ENCODE peak calls at places on chromosome X, in ten cellular contexts. One of them, this sample, is unnamed.

GRCh38 chrX:103413981-103414380 is 37.6 kb downstream of the BEX3 start:
- DNase-seq in anterior cingulate cortex: peak
- DNase-seq in stimulated activated CD8-positive, alpha-beta memory T cell treated with anti-CD3 and anti-CD28 coated beads, Interleukin-4, amount 100 ng/mL, for 48 hours: no peak
- DNase-seq in stomach: no peak
- DNase-seq in CD4-positive, alpha-beta T cell: no peak
- DNase-seq in nephron progenitor cell: no peak
- DNase-seq in activated naive CD4-positive, alpha-beta T cell treated with anti-CD3 and anti-CD28 coated beads for 36 hours: no peak
- DNase-seq in posterior vena cava: no peak
- DNase-seq in sigmoid colon: no peak
- DNase-seq in left ventricle myocardium inferior: no peak
- DNase-seq in this sample: no peak

GRCh38 chrX:69234624-69235023 is 69.4 kb upstream of the PJA1 start:
- DNase-seq in anterior cingulate cortex: no peak
- DNase-seq in stimulated activated CD8-positive, alpha-beta memory T cell treated with anti-CD3 and anti-CD28 coated beads, Interleukin-4, amount 100 ng/mL, for 48 hours: no peak
- DNase-seq in stomach: no peak
- DNase-seq in CD4-positive, alpha-beta T cell: no peak
- DNase-seq in nephron progenitor cell: no peak
- DNase-seq in activated naive CD4-positive, alpha-beta T cell treated with anti-CD3 and anti-CD28 coated beads for 36 hours: no peak
- DNase-seq in posterior vena cava: no peak
- DNase-seq in sigmoid colon: no peak
- DNase-seq in left ventricle myocardium inferior: no peak
- DNase-seq in this sample: no peak

GRCh38 chrX:11398785-11399184 is 105.6 kb downstream of the AMELX start:
- DNase-seq in anterior cingulate cortex: no peak
- DNase-seq in stimulated activated CD8-positive, alpha-beta memory T cell treated with anti-CD3 and anti-CD28 coated beads, Interleukin-4, amount 100 ng/mL, for 48 hours: no peak
- DNase-seq in stomach: no peak
- DNase-seq in CD4-positive, alpha-beta T cell: no peak
- DNase-seq in nephron progenitor cell: no peak
- DNase-seq in activated naive CD4-positive, alpha-beta T cell treated with anti-CD3 and anti-CD28 coated beads for 36 hours: no peak
- DNase-seq in posterior vena cava: no peak
- DNase-seq in sigmoid colon: no peak
- DNase-seq in left ventricle myocardium inferior: no peak
- DNase-seq in this sample: no peak

GRCh38 chrX:40581333-40581910 is 652 bp downstream of the ATP6AP2 start:
- DNase-seq in anterior cingulate cortex: no peak
- DNase-seq in stimulated activated CD8-positive, alpha-beta memory T cell treated with anti-CD3 and anti-CD28 coated beads, Interleukin-4, amount 100 ng/mL, for 48 hours: peak
- DNase-seq in stomach: no peak
- DNase-seq in CD4-positive, alpha-beta T cell: no peak
- DNase-seq in nephron progenitor cell: no peak
- DNase-seq in activated naive CD4-positive, alpha-beta T cell treated with anti-CD3 and anti-CD28 coated beads for 36 hours: peak
- DNase-seq in posterior vena cava: no peak
- DNase-seq in sigmoid colon: no peak
- DNase-seq in left ventricle myocardium inferior: no peak
- DNase-seq in this sample: no peak

GRCh38 chrX:1281511-1281910 is 12.9 kb downstream of the CSF2RA start:
- DNase-seq in anterior cingulate cortex: no peak
- DNase-seq in stimulated activated CD8-positive, alpha-beta memory T cell treated with anti-CD3 and anti-CD28 coated beads, Interleukin-4, amount 100 ng/mL, for 48 hours: no peak
- DNase-seq in stomach: no peak
- DNase-seq in CD4-positive, alpha-beta T cell: no peak
- DNase-seq in nephron progenitor cell: no peak
- DNase-seq in activated naive CD4-positive, alpha-beta T cell treated with anti-CD3 and anti-CD28 coated beads for 36 hours: no peak
- DNase-seq in posterior vena cava: no peak
- DNase-seq in sigmoid colon: no peak
- DNase-seq in left ventricle myocardium inferior: no peak
- DNase-seq in this sample: no peak

GRCh38 chrX:46228389-46228788 is 316.8 kb downstream of the ZNF674 start:
- DNase-seq in anterior cingulate cortex: no peak
- DNase-seq in stimulated activated CD8-positive, alpha-beta memory T cell treated with anti-CD3 and anti-CD28 coated beads, Interleukin-4, amount 100 ng/mL, for 48 hours: no peak
- DNase-seq in stomach: no peak
- DNase-seq in CD4-positive, alpha-beta T cell: no peak
- DNase-seq in nephron progenitor cell: no peak
- DNase-seq in activated naive CD4-positive, alpha-beta T cell treated with anti-CD3 and anti-CD28 coated beads for 36 hours: no peak
- DNase-seq in posterior vena cava: no peak
- DNase-seq in sigmoid colon: no peak
- DNase-seq in left ventricle myocardium inferior: no peak
- DNase-seq in this sample: no peak

GRCh38 chrX:129831486-129831885 is 12.2 kb downstream of the ZDHHC9 start:
- DNase-seq in anterior cingulate cortex: peak
- DNase-seq in stimulated activated CD8-positive, alpha-beta memory T cell treated with anti-CD3 and anti-CD28 coated beads, Interleukin-4, amount 100 ng/mL, for 48 hours: no peak
- DNase-seq in stomach: no peak
- DNase-seq in CD4-positive, alpha-beta T cell: no peak
- DNase-seq in nephron progenitor cell: no peak
- DNase-seq in activated naive CD4-positive, alpha-beta T cell treated with anti-CD3 and anti-CD28 coated beads for 36 hours: no peak
- DNase-seq in posterior vena cava: no peak
- DNase-seq in sigmoid colon: no peak
- DNase-seq in left ventricle myocardium inferior: peak
- DNase-seq in this sample: no peak

GRCh38 chrX:15298201-15298600 is 17.2 kb downstream of the ASB11 start:
- DNase-seq in anterior cingulate cortex: no peak
- DNase-seq in stimulated activated CD8-positive, alpha-beta memory T cell treated with anti-CD3 and anti-CD28 coated beads, Interleukin-4, amount 100 ng/mL, for 48 hours: no peak
- DNase-seq in stomach: no peak
- DNase-seq in CD4-positive, alpha-beta T cell: no peak
- DNase-seq in nephron progenitor cell: no peak
- DNase-seq in activated naive CD4-positive, alpha-beta T cell treated with anti-CD3 and anti-CD28 coated beads for 36 hours: no peak
- DNase-seq in posterior vena cava: no peak
- DNase-seq in sigmoid colon: no peak
- DNase-seq in left ventricle myocardium inferior: no peak
- DNase-seq in this sample: no peak

GRCh38 chrX:8820910-8821527 is 19.8 kb upstream of the FAM9A start:
- DNase-seq in anterior cingulate cortex: no peak
- DNase-seq in stimulated activated CD8-positive, alpha-beta memory T cell treated with anti-CD3 and anti-CD28 coated beads, Interleukin-4, amount 100 ng/mL, for 48 hours: no peak
- DNase-seq in stomach: no peak
- DNase-seq in CD4-positive, alpha-beta T cell: no peak
- DNase-seq in nephron progenitor cell: peak
- DNase-seq in activated naive CD4-positive, alpha-beta T cell treated with anti-CD3 and anti-CD28 coated beads for 36 hours: peak
- DNase-seq in posterior vena cava: no peak
- DNase-seq in sigmoid colon: no peak
- DNase-seq in left ventricle myocardium inferior: no peak
- DNase-seq in this sample: no peak

GRCh38 chrX:30144971-30145731 is 70.2 kb upstream of the MAGEB2 start:
- DNase-seq in anterior cingulate cortex: no peak
- DNase-seq in stimulated activated CD8-positive, alpha-beta memory T cell treated with anti-CD3 and anti-CD28 coated beads, Interleukin-4, amount 100 ng/mL, for 48 hours: no peak
- DNase-seq in stomach: no peak
- DNase-seq in CD4-positive, alpha-beta T cell: no peak
- DNase-seq in nephron progenitor cell: no peak
- DNase-seq in activated naive CD4-positive, alpha-beta T cell treated with anti-CD3 and anti-CD28 coated beads for 36 hours: no peak
- DNase-seq in posterior vena cava: no peak
- DNase-seq in sigmoid colon: no peak
- DNase-seq in left ventricle myocardium inferior: no peak
- DNase-seq in this sample: no peak

GRCh38 chrX:19678941-19679340 is 163.6 kb upstream of the MAP3K15 start:
- DNase-seq in anterior cingulate cortex: no peak
- DNase-seq in stimulated activated CD8-positive, alpha-beta memory T cell treated with anti-CD3 and anti-CD28 coated beads, Interleukin-4, amount 100 ng/mL, for 48 hours: no peak
- DNase-seq in stomach: no peak
- DNase-seq in CD4-positive, alpha-beta T cell: no peak
- DNase-seq in nephron progenitor cell: no peak
- DNase-seq in activated naive CD4-positive, alpha-beta T cell treated with anti-CD3 and anti-CD28 coated beads for 36 hours: peak
- DNase-seq in posterior vena cava: no peak
- DNase-seq in sigmoid colon: no peak
- DNase-seq in left ventricle myocardium inferior: no peak
- DNase-seq in this sample: no peak

GRCh38 chrX:44872319-44872816 is 620 bp upstream of the KDM6A start:
- DNase-seq in anterior cingulate cortex: peak
- DNase-seq in stimulated activated CD8-positive, alpha-beta memory T cell treated with anti-CD3 and anti-CD28 coated beads, Interleukin-4, amount 100 ng/mL, for 48 hours: peak
- DNase-seq in stomach: peak
- DNase-seq in CD4-positive, alpha-beta T cell: peak
- DNase-seq in nephron progenitor cell: no peak
- DNase-seq in activated naive CD4-positive, alpha-beta T cell treated with anti-CD3 and anti-CD28 coated beads for 36 hours: peak
- DNase-seq in posterior vena cava: no peak
- DNase-seq in sigmoid colon: peak
- DNase-seq in left ventricle myocardium inferior: no peak
- DNase-seq in this sample: no peak

GRCh38 chrX:16885628-16886027 is 15.5 kb upstream of the RBBP7 start:
- DNase-seq in anterior cingulate cortex: no peak
- DNase-seq in stimulated activated CD8-positive, alpha-beta memory T cell treated with anti-CD3 and anti-CD28 coated beads, Interleukin-4, amount 100 ng/mL, for 48 hours: no peak
- DNase-seq in stomach: no peak
- DNase-seq in CD4-positive, alpha-beta T cell: no peak
- DNase-seq in nephron progenitor cell: no peak
- DNase-seq in activated naive CD4-positive, alpha-beta T cell treated with anti-CD3 and anti-CD28 coated beads for 36 hours: no peak
- DNase-seq in posterior vena cava: no peak
- DNase-seq in sigmoid colon: no peak
- DNase-seq in left ventricle myocardium inferior: no peak
- DNase-seq in this sample: no peak

GRCh38 chrX:20374450-20374849 is 107.7 kb upstream of the RPS6KA3 start:
- DNase-seq in anterior cingulate cortex: no peak
- DNase-seq in stimulated activated CD8-positive, alpha-beta memory T cell treated with anti-CD3 and anti-CD28 coated beads, Interleukin-4, amount 100 ng/mL, for 48 hours: no peak
- DNase-seq in stomach: no peak
- DNase-seq in CD4-positive, alpha-beta T cell: no peak
- DNase-seq in nephron progenitor cell: no peak
- DNase-seq in activated naive CD4-positive, alpha-beta T cell treated with anti-CD3 and anti-CD28 coated beads for 36 hours: no peak
- DNase-seq in posterior vena cava: no peak
- DNase-seq in sigmoid colon: no peak
- DNase-seq in left ventricle myocardium inferior: no peak
- DNase-seq in this sample: no peak

GRCh38 chrX:136028383-136028984 is 43.2 kb downstream of the SLC9A6 start:
- DNase-seq in anterior cingulate cortex: no peak
- DNase-seq in stimulated activated CD8-positive, alpha-beta memory T cell treated with anti-CD3 and anti-CD28 coated beads, Interleukin-4, amount 100 ng/mL, for 48 hours: no peak
- DNase-seq in stomach: no peak
- DNase-seq in CD4-positive, alpha-beta T cell: no peak
- DNase-seq in nephron progenitor cell: no peak
- DNase-seq in activated naive CD4-positive, alpha-beta T cell treated with anti-CD3 and anti-CD28 coated beads for 36 hours: no peak
- DNase-seq in posterior vena cava: no peak
- DNase-seq in sigmoid colon: no peak
- DNase-seq in left ventricle myocardium inferior: no peak
- DNase-seq in this sample: no peak

GRCh38 chrX:103376979-103377324 is 614 bp downstream of the BEX3 start:
- DNase-seq in anterior cingulate cortex: no peak
- DNase-seq in stimulated activated CD8-positive, alpha-beta memory T cell treated with anti-CD3 and anti-CD28 coated beads, Interleukin-4, amount 100 ng/mL, for 48 hours: no peak
- DNase-seq in stomach: no peak
- DNase-seq in CD4-positive, alpha-beta T cell: no peak
- DNase-seq in nephron progenitor cell: peak
- DNase-seq in activated naive CD4-positive, alpha-beta T cell treated with anti-CD3 and anti-CD28 coated beads for 36 hours: no peak
- DNase-seq in posterior vena cava: no peak
- DNase-seq in sigmoid colon: no peak
- DNase-seq in left ventricle myocardium inferior: no peak
- DNase-seq in this sample: no peak

GRCh38 chrX:154019061-154019621 is 561 bp downstream of the IRAK1 start:
- DNase-seq in anterior cingulate cortex: no peak
- DNase-seq in stimulated activated CD8-positive, alpha-beta memory T cell treated with anti-CD3 and anti-CD28 coated beads, Interleukin-4, amount 100 ng/mL, for 48 hours: peak
- DNase-seq in stomach: no peak
- DNase-seq in CD4-positive, alpha-beta T cell: no peak
- DNase-seq in nephron progenitor cell: peak
- DNase-seq in activated naive CD4-positive, alpha-beta T cell treated with anti-CD3 and anti-CD28 coated beads for 36 hours: peak
- DNase-seq in posterior vena cava: no peak
- DNase-seq in sigmoid colon: no peak
- DNase-seq in left ventricle myocardium inferior: no peak
- DNase-seq in this sample: no peak

GRCh38 chrX:115560211-115560977 is 580 bp upstream of the PLS3 start:
- DNase-seq in anterior cingulate cortex: no peak
- DNase-seq in stimulated activated CD8-positive, alpha-beta memory T cell treated with anti-CD3 and anti-CD28 coated beads, Interleukin-4, amount 100 ng/mL, for 48 hours: no peak
- DNase-seq in stomach: no peak
- DNase-seq in CD4-positive, alpha-beta T cell: no peak
- DNase-seq in nephron progenitor cell: no peak
- DNase-seq in activated naive CD4-positive, alpha-beta T cell treated with anti-CD3 and anti-CD28 coated beads for 36 hours: no peak
- DNase-seq in posterior vena cava: no peak
- DNase-seq in sigmoid colon: no peak
- DNase-seq in left ventricle myocardium inferior: no peak
- DNase-seq in this sample: no peak

GRCh38 chrX:153583433-153583832 is 15.5 kb downstream of the CCNQ start:
- DNase-seq in anterior cingulate cortex: no peak
- DNase-seq in stimulated activated CD8-positive, alpha-beta memory T cell treated with anti-CD3 and anti-CD28 coated beads, Interleukin-4, amount 100 ng/mL, for 48 hours: no peak
- DNase-seq in stomach: no peak
- DNase-seq in CD4-positive, alpha-beta T cell: no peak
- DNase-seq in nephron progenitor cell: no peak
- DNase-seq in activated naive CD4-positive, alpha-beta T cell treated with anti-CD3 and anti-CD28 coated beads for 36 hours: no peak
- DNase-seq in posterior vena cava: no peak
- DNase-seq in sigmoid colon: no peak
- DNase-seq in left ventricle myocardium inferior: no peak
- DNase-seq in this sample: no peak

GRCh38 chrX:39773923-39774803 is 323.6 kb downstream of the BCOR start:
- DNase-seq in anterior cingulate cortex: no peak
- DNase-seq in stimulated activated CD8-positive, alpha-beta memory T cell treated with anti-CD3 and anti-CD28 coated beads, Interleukin-4, amount 100 ng/mL, for 48 hours: peak
- DNase-seq in stomach: no peak
- DNase-seq in CD4-positive, alpha-beta T cell: peak
- DNase-seq in nephron progenitor cell: no peak
- DNase-seq in activated naive CD4-positive, alpha-beta T cell treated with anti-CD3 and anti-CD28 coated beads for 36 hours: peak
- DNase-seq in posterior vena cava: no peak
- DNase-seq in sigmoid colon: no peak
- DNase-seq in left ventricle myocardium inferior: no peak
- DNase-seq in this sample: no peak